ENCODE peak calls at places on chromosome 9, in ten cellular contexts. One of them, this sample, is unnamed.

GRCh38 chr9:591292-591691 is 250.2 kb upstream of the DMRT1 start:
- DNase-seq in tibial nerve: no peak
- DNase-seq in neural progenitor cell: no peak
- DNase-seq in neural crest cell: no peak
- DNase-seq in psoas muscle: peak
- DNase-seq in cardiac muscle cell: peak
- DNase-seq in endothelial cell: no peak
- DNase-seq in upper lobe of left lung: no peak
- DNase-seq in choroid plexus epithelial cell: no peak
- DNase-seq in lower leg skin: no peak
- DNase-seq in this sample: no peak

GRCh38 chr9:99419099-99419498 is 197.0 kb downstream of the SEC61B start:
- DNase-seq in tibial nerve: no peak
- DNase-seq in cardiac muscle cell: peak
- DNase-seq in choroid plexus epithelial cell: peak
- DNase-seq in endothelial cell: no peak
- DNase-seq in lower leg skin: no peak
- DNase-seq in psoas muscle: no peak
- DNase-seq in upper lobe of left lung: no peak
- DNase-seq in neural crest cell: no peak
- DNase-seq in neural progenitor cell: no peak
- DNase-seq in this sample: no peak

GRCh38 chr9:38692707-38693106 is 27.2 kb downstream of the FAM240B start:
- DNase-seq in lower leg skin: no peak
- DNase-seq in neural progenitor cell: no peak
- DNase-seq in psoas muscle: no peak
- DNase-seq in cardiac muscle cell: no peak
- DNase-seq in neural crest cell: no peak
- DNase-seq in endothelial cell: no peak
- DNase-seq in upper lobe of left lung: no peak
- DNase-seq in tibial nerve: no peak
- DNase-seq in choroid plexus epithelial cell: no peak
- DNase-seq in this sample: no peak

GRCh38 chr9:4442806-4443205 is 47.5 kb upstream of the SLC1A1 start:
- DNase-seq in endothelial cell: no peak
- DNase-seq in cardiac muscle cell: no peak
- DNase-seq in lower leg skin: no peak
- DNase-seq in neural progenitor cell: no peak
- DNase-seq in neural crest cell: no peak
- DNase-seq in tibial nerve: no peak
- DNase-seq in psoas muscle: no peak
- DNase-seq in upper lobe of left lung: no peak
- DNase-seq in choroid plexus epithelial cell: no peak
- DNase-seq in this sample: no peak

GRCh38 chr9:109254317-109254716 is 66.5 kb downstream of the EPB41L4B start:
- DNase-seq in lower leg skin: no peak
- DNase-seq in tibial nerve: no peak
- DNase-seq in neural crest cell: no peak
- DNase-seq in upper lobe of left lung: no peak
- DNase-seq in endothelial cell: no peak
- DNase-seq in psoas muscle: no peak
- DNase-seq in choroid plexus epithelial cell: peak
- DNase-seq in neural progenitor cell: no peak
- DNase-seq in cardiac muscle cell: peak
- DNase-seq in this sample: no peak

GRCh38 chr9:107827304-107827703 is 337.7 kb upstream of the KLF4 start:
- DNase-seq in choroid plexus epithelial cell: no peak
- DNase-seq in lower leg skin: no peak
- DNase-seq in psoas muscle: no peak
- DNase-seq in tibial nerve: no peak
- DNase-seq in endothelial cell: no peak
- DNase-seq in cardiac muscle cell: no peak
- DNase-seq in upper lobe of left lung: no peak
- DNase-seq in neural crest cell: no peak
- DNase-seq in neural progenitor cell: no peak
- DNase-seq in this sample: no peak

GRCh38 chr9:95092321-95093072 is 225.0 kb downstream of the FANCC start:
- DNase-seq in upper lobe of left lung: no peak
- DNase-seq in lower leg skin: no peak
- DNase-seq in psoas muscle: no peak
- DNase-seq in choroid plexus epithelial cell: peak
- DNase-seq in tibial nerve: no peak
- DNase-seq in neural crest cell: no peak
- DNase-seq in neural progenitor cell: peak
- DNase-seq in endothelial cell: no peak
- DNase-seq in cardiac muscle cell: peak
- DNase-seq in this sample: no peak

GRCh38 chr9:36161187-36161586 is 8.0 kb upstream of the CCIN start:
- DNase-seq in cardiac muscle cell: peak
- DNase-seq in upper lobe of left lung: no peak
- DNase-seq in lower leg skin: no peak
- DNase-seq in endothelial cell: no peak
- DNase-seq in neural progenitor cell: no peak
- DNase-seq in tibial nerve: no peak
- DNase-seq in neural crest cell: no peak
- DNase-seq in choroid plexus epithelial cell: no peak
- DNase-seq in psoas muscle: no peak
- DNase-seq in this sample: no peak

GRCh38 chr9:101448680-101449070 is 13.1 kb upstream of the ALDOB start:
- DNase-seq in cardiac muscle cell: no peak
- DNase-seq in lower leg skin: no peak
- DNase-seq in psoas muscle: no peak
- DNase-seq in upper lobe of left lung: no peak
- DNase-seq in tibial nerve: no peak
- DNase-seq in choroid plexus epithelial cell: no peak
- DNase-seq in neural progenitor cell: no peak
- DNase-seq in neural crest cell: no peak
- DNase-seq in endothelial cell: no peak
- DNase-seq in this sample: no peak

GRCh38 chr9:101451498-101451897 is 15.9 kb upstream of the ALDOB start:
- DNase-seq in cardiac muscle cell: no peak
- DNase-seq in endothelial cell: no peak
- DNase-seq in neural crest cell: no peak
- DNase-seq in choroid plexus epithelial cell: no peak
- DNase-seq in lower leg skin: no peak
- DNase-seq in upper lobe of left lung: no peak
- DNase-seq in tibial nerve: no peak
- DNase-seq in psoas muscle: no peak
- DNase-seq in neural progenitor cell: no peak
- DNase-seq in this sample: no peak

GRCh38 chr9:101446732-101447131 is 11.2 kb upstream of the ALDOB start:
- DNase-seq in cardiac muscle cell: no peak
- DNase-seq in upper lobe of left lung: no peak
- DNase-seq in choroid plexus epithelial cell: no peak
- DNase-seq in lower leg skin: no peak
- DNase-seq in endothelial cell: no peak
- DNase-seq in neural progenitor cell: no peak
- DNase-seq in tibial nerve: no peak
- DNase-seq in neural crest cell: no peak
- DNase-seq in psoas muscle: no peak
- DNase-seq in this sample: no peak

GRCh38 chr9:101445353-101446029 is 9.9 kb upstream of the ALDOB start:
- DNase-seq in choroid plexus epithelial cell: peak
- DNase-seq in lower leg skin: no peak
- DNase-seq in cardiac muscle cell: peak
- DNase-seq in tibial nerve: no peak
- DNase-seq in endothelial cell: no peak
- DNase-seq in neural crest cell: no peak
- DNase-seq in neural progenitor cell: no peak
- DNase-seq in psoas muscle: no peak
- DNase-seq in upper lobe of left lung: no peak
- DNase-seq in this sample: no peak

DNA sequence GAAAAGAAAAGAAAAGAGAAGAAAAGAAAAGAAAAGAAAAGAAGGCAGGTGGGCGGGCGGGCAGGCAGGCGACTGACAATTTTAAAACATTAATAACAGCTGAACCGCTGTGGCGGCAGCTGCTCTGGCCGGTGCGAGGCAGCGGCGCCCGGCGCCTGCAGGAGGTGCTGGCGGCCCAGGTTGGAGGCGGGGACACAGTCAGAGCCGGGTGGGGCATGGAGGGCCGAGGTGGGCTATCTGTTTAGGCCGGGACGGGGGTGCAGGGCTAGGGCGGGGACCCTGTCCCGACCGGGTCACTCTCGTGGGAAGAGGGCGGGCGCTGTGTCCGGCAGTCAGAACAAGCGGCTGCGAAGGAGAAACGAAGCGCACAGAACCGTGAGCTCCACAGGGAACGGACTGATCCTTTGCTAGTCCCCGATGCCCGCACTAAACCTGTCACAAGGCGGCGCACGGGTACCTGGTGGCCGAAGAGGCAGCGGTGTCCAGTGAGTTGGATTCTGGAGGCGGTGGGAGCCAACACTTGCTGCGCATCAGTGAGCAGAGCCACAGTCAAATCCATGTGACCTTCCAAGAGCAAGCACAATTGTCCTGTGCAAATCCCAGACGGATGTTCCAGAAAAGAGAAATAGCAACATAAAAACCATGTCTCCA is 13.6 kb upstream of the ALDOB start:
- DNase-seq in upper lobe of left lung: peak
- DNase-seq in choroid plexus epithelial cell: peak
- DNase-seq in neural progenitor cell: peak
- DNase-seq in tibial nerve: peak
- DNase-seq in endothelial cell: peak
- DNase-seq in psoas muscle: peak
- DNase-seq in cardiac muscle cell: peak
- DNase-seq in neural crest cell: peak
- DNase-seq in lower leg skin: peak
- DNase-seq in this sample: peak
- TF ChIP-seq CTCF in upper lobe of left lung: peak
- TF ChIP-seq CTCF in choroid plexus epithelial cell: peak
- TF ChIP-seq CTCF in neural progenitor cell: peak
- TF ChIP-seq CTCF in tibial nerve: peak
- TF ChIP-seq CTCF in endothelial cell: peak
- TF ChIP-seq CTCF in psoas muscle: peak
- TF ChIP-seq CTCF in cardiac muscle cell: peak
- TF ChIP-seq CTCF in neural crest cell: peak
- TF ChIP-seq CTCF in lower leg skin: no peak
- TF ChIP-seq CTCF in this sample: peak

GRCh38 chr9:15492485-15493150 is 18.2 kb downstream of the PSIP1 start:
- DNase-seq in lower leg skin: no peak
- DNase-seq in cardiac muscle cell: no peak
- DNase-seq in endothelial cell: no peak
- DNase-seq in upper lobe of left lung: peak
- DNase-seq in neural crest cell: no peak
- DNase-seq in tibial nerve: no peak
- DNase-seq in neural progenitor cell: no peak
- DNase-seq in psoas muscle: no peak
- DNase-seq in choroid plexus epithelial cell: no peak
- DNase-seq in this sample: no peak

GRCh38 chr9:15485836-15486678 is 24.7 kb downstream of the PSIP1 start:
- DNase-seq in choroid plexus epithelial cell: peak
- DNase-seq in endothelial cell: no peak
- DNase-seq in cardiac muscle cell: peak
- DNase-seq in tibial nerve: no peak
- DNase-seq in lower leg skin: no peak
- DNase-seq in psoas muscle: no peak
- DNase-seq in neural crest cell: no peak
- DNase-seq in upper lobe of left lung: no peak
- DNase-seq in neural progenitor cell: peak
- DNase-seq in this sample: no peak

GRCh38 chr9:15491950-15492349 is 18.8 kb downstream of the PSIP1 start:
- DNase-seq in psoas muscle: no peak
- DNase-seq in upper lobe of left lung: no peak
- DNase-seq in cardiac muscle cell: no peak
- DNase-seq in neural crest cell: no peak
- DNase-seq in tibial nerve: no peak
- DNase-seq in choroid plexus epithelial cell: no peak
- DNase-seq in neural progenitor cell: no peak
- DNase-seq in endothelial cell: no peak
- DNase-seq in lower leg skin: no peak
- DNase-seq in this sample: no peak
- TF ChIP-seq CTCF in psoas muscle: no peak
- TF ChIP-seq CTCF in upper lobe of left lung: no peak
- TF ChIP-seq CTCF in cardiac muscle cell: no peak
- TF ChIP-seq CTCF in neural crest cell: no peak
- TF ChIP-seq CTCF in tibial nerve: no peak
- TF ChIP-seq CTCF in choroid plexus epithelial cell: no peak
- TF ChIP-seq CTCF in neural progenitor cell: no peak
- TF ChIP-seq CTCF in endothelial cell: no peak
- TF ChIP-seq CTCF in lower leg skin: no peak
- TF ChIP-seq CTCF in this sample: no peak

DNA sequence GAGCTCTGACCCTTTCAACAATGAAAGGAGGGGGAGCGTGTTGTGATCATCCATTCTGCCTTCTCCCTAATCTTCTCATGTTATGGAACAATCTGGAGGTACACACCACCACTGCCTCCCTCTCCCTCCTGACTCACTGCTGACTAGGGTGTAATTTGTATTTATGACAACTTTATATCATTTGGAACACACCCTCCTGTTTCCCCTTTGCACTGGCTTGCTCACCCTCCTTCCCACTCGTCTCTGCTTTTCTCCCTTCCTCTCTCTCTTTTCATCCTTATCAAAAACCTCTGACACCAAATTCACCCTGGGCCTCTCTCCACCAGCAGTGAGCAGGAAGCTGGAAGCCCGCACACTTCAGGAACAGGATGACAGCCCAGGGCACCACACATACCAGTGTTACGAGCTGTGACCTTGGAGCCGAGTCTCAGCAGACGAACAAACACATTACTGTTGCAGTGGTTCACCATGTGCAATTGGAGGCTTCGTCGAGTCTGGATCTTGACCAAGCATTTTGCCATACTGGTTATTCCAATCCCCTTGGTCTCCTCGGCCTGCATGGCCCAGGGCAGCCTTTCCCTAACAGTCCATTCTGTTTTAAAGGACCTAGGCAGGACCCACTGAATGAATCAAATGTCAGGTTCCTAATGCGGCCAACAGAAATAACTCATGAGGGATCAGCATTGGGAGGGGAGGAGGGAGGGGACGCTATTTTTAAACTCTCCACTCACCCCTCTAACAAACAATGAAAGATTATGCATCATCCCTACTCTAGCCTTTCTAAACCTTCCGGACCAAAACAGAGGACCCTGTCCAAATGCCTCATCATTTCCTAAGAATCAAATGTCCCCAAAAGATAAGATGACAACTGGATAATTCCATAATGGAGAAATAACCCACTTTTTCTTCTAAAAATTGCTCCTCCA is 203.9 kb upstream of the RASEF start:
- DNase-seq in cardiac muscle cell: peak
- DNase-seq in upper lobe of left lung: no peak
- DNase-seq in tibial nerve: no peak
- DNase-seq in endothelial cell: peak
- DNase-seq in lower leg skin: no peak
- DNase-seq in neural progenitor cell: no peak
- DNase-seq in choroid plexus epithelial cell: peak
- DNase-seq in psoas muscle: peak
- DNase-seq in neural crest cell: peak
- DNase-seq in this sample: no peak
- TF ChIP-seq CTCF in cardiac muscle cell: no peak
- TF ChIP-seq CTCF in upper lobe of left lung: no peak
- TF ChIP-seq CTCF in tibial nerve: no peak
- TF ChIP-seq CTCF in endothelial cell: no peak
- TF ChIP-seq CTCF in lower leg skin: no peak
- TF ChIP-seq CTCF in neural progenitor cell: no peak
- TF ChIP-seq CTCF in choroid plexus epithelial cell: no peak
- TF ChIP-seq CTCF in psoas muscle: no peak
- TF ChIP-seq CTCF in neural crest cell: no peak
- TF ChIP-seq CTCF in this sample: no peak

GRCh38 chr9:126643945-126644527 is 30.3 kb downstream of the LMX1B start:
- DNase-seq in lower leg skin: no peak
- DNase-seq in endothelial cell: no peak
- DNase-seq in choroid plexus epithelial cell: no peak
- DNase-seq in tibial nerve: no peak
- DNase-seq in neural crest cell: no peak
- DNase-seq in cardiac muscle cell: no peak
- DNase-seq in upper lobe of left lung: peak
- DNase-seq in psoas muscle: no peak
- DNase-seq in neural progenitor cell: peak
- DNase-seq in this sample: no peak

GRCh38 chr9:126642009-126642744 is 28.4 kb downstream of the LMX1B start:
- DNase-seq in endothelial cell: no peak
- DNase-seq in upper lobe of left lung: no peak
- DNase-seq in psoas muscle: no peak
- DNase-seq in tibial nerve: no peak
- DNase-seq in choroid plexus epithelial cell: no peak
- DNase-seq in neural progenitor cell: no peak
- DNase-seq in lower leg skin: no peak
- DNase-seq in neural crest cell: no peak
- DNase-seq in cardiac muscle cell: no peak
- DNase-seq in this sample: no peak

GRCh38 chr9:126638571-126639132 is 24.9 kb downstream of the LMX1B start:
- DNase-seq in endothelial cell: no peak
- DNase-seq in tibial nerve: no peak
- DNase-seq in upper lobe of left lung: peak
- DNase-seq in lower leg skin: no peak
- DNase-seq in cardiac muscle cell: no peak
- DNase-seq in choroid plexus epithelial cell: no peak
- DNase-seq in psoas muscle: no peak
- DNase-seq in neural crest cell: no peak
- DNase-seq in neural progenitor cell: peak
- DNase-seq in this sample: no peak

GRCh38 chr9:126642839-126643238 is 29.1 kb downstream of the LMX1B start:
- DNase-seq in lower leg skin: no peak
- DNase-seq in endothelial cell: no peak
- DNase-seq in tibial nerve: no peak
- DNase-seq in cardiac muscle cell: no peak
- DNase-seq in neural progenitor cell: no peak
- DNase-seq in choroid plexus epithelial cell: no peak
- DNase-seq in psoas muscle: no peak
- DNase-seq in upper lobe of left lung: no peak
- DNase-seq in neural crest cell: no peak
- DNase-seq in this sample: no peak

DNA sequence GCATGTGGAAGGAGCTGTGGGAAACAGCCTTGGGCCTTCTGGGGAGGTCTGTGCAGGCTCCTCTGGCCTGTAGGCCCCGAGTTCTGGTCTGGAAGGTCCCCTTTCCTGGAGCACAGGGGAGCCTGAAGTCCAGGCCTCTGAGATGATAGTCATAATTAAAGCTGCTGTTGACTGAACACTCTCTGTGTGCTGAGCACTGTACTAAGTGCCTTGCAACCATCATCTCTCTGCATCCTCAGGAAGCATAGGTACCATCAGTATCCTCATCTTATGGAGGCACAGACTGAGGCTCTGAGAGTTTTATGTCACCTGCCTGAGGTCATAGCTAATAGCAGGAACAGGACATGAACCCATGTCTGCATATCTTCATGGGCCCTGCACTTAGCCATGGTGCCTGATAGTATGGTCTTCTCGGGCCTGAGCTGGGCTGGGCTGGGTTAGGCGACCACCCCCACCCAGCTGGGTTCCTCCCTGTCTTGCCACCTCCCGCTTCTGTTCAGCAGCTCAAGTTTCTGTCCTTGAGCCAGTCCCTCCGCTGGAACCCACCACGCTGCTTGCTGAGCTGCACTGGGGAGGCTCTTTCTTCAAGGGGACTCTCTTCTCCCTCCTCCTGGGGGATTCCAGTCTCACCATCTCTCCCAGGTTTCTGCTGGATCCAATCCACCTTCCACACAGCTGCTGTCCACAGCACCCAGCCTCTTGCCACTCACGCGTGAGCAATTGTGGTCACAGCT is 27.6 kb downstream of the LMX1B start:
- DNase-seq in choroid plexus epithelial cell: no peak
- DNase-seq in cardiac muscle cell: no peak
- DNase-seq in neural crest cell: no peak
- DNase-seq in endothelial cell: no peak
- DNase-seq in tibial nerve: no peak
- DNase-seq in psoas muscle: no peak
- DNase-seq in upper lobe of left lung: no peak
- DNase-seq in lower leg skin: no peak
- DNase-seq in neural progenitor cell: no peak
- DNase-seq in this sample: no peak
- TF ChIP-seq CTCF in choroid plexus epithelial cell: no peak
- TF ChIP-seq CTCF in cardiac muscle cell: no peak
- TF ChIP-seq CTCF in neural crest cell: no peak
- TF ChIP-seq CTCF in endothelial cell: no peak
- TF ChIP-seq CTCF in tibial nerve: no peak
- TF ChIP-seq CTCF in psoas muscle: no peak
- TF ChIP-seq CTCF in upper lobe of left lung: no peak
- TF ChIP-seq CTCF in lower leg skin: no peak
- TF ChIP-seq CTCF in neural progenitor cell: no peak
- TF ChIP-seq CTCF in this sample: no peak

This sample was measured in type B pancreatic cell.